ENCODE peak calls at places on chromosomes 4 and X, in ten cellular contexts. One of them, this sample, is unnamed.
A peak's percentile ranks its signal among the peaks of the same experiment; 100 is the strongest.

GRCh38 chr4:69934150-69934549 is 3.3 kb downstream of the CSN1S1 start:
- DNase-seq in tibial artery: no peak
- DNase-seq in suprapubic skin: no peak
- DNase-seq in astrocyte of the spinal cord: no peak
- DNase-seq in GM20000: no peak
- DNase-seq in GM23338: no peak
- DNase-seq in HepG2: no peak
- DNase-seq in HFFc6: no peak
- DNase-seq in cardiac fibroblast: no peak
- DNase-seq in AG09309: no peak
- DNase-seq in this sample: no peak

GRCh38 chr4:24689212-24689611 is 104.9 kb upstream of the DHX15 start:
- DNase-seq in tibial artery: no peak
- DNase-seq in suprapubic skin: no peak
- DNase-seq in astrocyte of the spinal cord: no peak
- DNase-seq in GM20000: no peak
- DNase-seq in GM23338: no peak
- DNase-seq in HepG2: no peak
- DNase-seq in HFFc6: no peak
- DNase-seq in cardiac fibroblast: no peak
- DNase-seq in AG09309: no peak
- DNase-seq in this sample: no peak

GRCh38 chr4:7427326-7428260 is 7.1 kb downstream of the PSAPL1 start:
- DNase-seq in tibial artery: peak; percentile 11
- DNase-seq in suprapubic skin: peak; percentile 66
- DNase-seq in astrocyte of the spinal cord: no peak
- DNase-seq in GM20000: no peak
- DNase-seq in GM23338: no peak
- DNase-seq in HepG2: no peak
- DNase-seq in HFFc6: no peak
- DNase-seq in cardiac fibroblast: no peak
- DNase-seq in AG09309: no peak
- DNase-seq in this sample: no peak

GRCh38 chrX:36640232-36640631 is 367.9 kb upstream of the FAM47C start:
- DNase-seq in tibial artery: no peak
- DNase-seq in suprapubic skin: no peak
- DNase-seq in astrocyte of the spinal cord: no peak
- DNase-seq in GM20000: no peak
- DNase-seq in GM23338: no peak
- DNase-seq in HepG2: no peak
- DNase-seq in HFFc6: no peak
- DNase-seq in cardiac fibroblast: no peak
- DNase-seq in AG09309: no peak
- DNase-seq in this sample: no peak

GRCh38 chrX:51024106-51024696 is 113.7 kb downstream of the BMP15 start:
- DNase-seq in tibial artery: no peak
- DNase-seq in suprapubic skin: no peak
- DNase-seq in astrocyte of the spinal cord: no peak
- DNase-seq in GM20000: no peak
- DNase-seq in GM23338: peak; percentile 20
- DNase-seq in HepG2: no peak
- DNase-seq in HFFc6: no peak
- DNase-seq in cardiac fibroblast: no peak
- DNase-seq in AG09309: no peak
- DNase-seq in this sample: no peak

GRCh38 chr4:38062894-38063168 is 102.6 kb downstream of the PTTG2 start:
- DNase-seq in tibial artery: no peak
- DNase-seq in suprapubic skin: no peak
- DNase-seq in astrocyte of the spinal cord: no peak
- DNase-seq in GM20000: no peak
- DNase-seq in GM23338: no peak
- DNase-seq in HepG2: no peak
- DNase-seq in HFFc6: no peak
- DNase-seq in cardiac fibroblast: no peak
- DNase-seq in AG09309: no peak
- DNase-seq in this sample: no peak

GRCh38 chr4:26140150-26140898 is 180.5 kb upstream of the RBPJ start:
- DNase-seq in tibial artery: no peak
- DNase-seq in suprapubic skin: no peak
- DNase-seq in astrocyte of the spinal cord: peak; percentile 69
- DNase-seq in GM20000: no peak
- DNase-seq in GM23338: no peak
- DNase-seq in HepG2: no peak
- DNase-seq in HFFc6: peak; percentile 90
- DNase-seq in cardiac fibroblast: peak; percentile 69
- DNase-seq in AG09309: peak; percentile 47
- DNase-seq in this sample: no peak

GRCh38 chr4:163071308-163071707 is 95.4 kb downstream of the NAF1 start:
- DNase-seq in tibial artery: no peak
- DNase-seq in suprapubic skin: no peak
- DNase-seq in astrocyte of the spinal cord: no peak
- DNase-seq in GM20000: no peak
- DNase-seq in GM23338: no peak
- DNase-seq in HepG2: no peak
- DNase-seq in HFFc6: no peak
- DNase-seq in cardiac fibroblast: peak; percentile 9
- DNase-seq in AG09309: no peak
- DNase-seq in this sample: no peak

GRCh38 chr4:118224239-118224829 is 128.5 kb downstream of the PRSS12 start:
- DNase-seq in tibial artery: no peak
- DNase-seq in suprapubic skin: no peak
- DNase-seq in astrocyte of the spinal cord: peak; percentile 81
- DNase-seq in GM20000: peak; percentile 15
- DNase-seq in GM23338: peak; percentile 84
- DNase-seq in HepG2: peak; percentile 43
- DNase-seq in HFFc6: peak; percentile 41
- DNase-seq in cardiac fibroblast: peak; percentile 82
- DNase-seq in AG09309: peak; percentile 29
- DNase-seq in this sample: peak; percentile 18

GRCh38 chr4:39563448-39563847 is 36.2 kb upstream of the UGDH start:
- DNase-seq in tibial artery: no peak
- DNase-seq in suprapubic skin: no peak
- DNase-seq in astrocyte of the spinal cord: no peak
- DNase-seq in GM20000: no peak
- DNase-seq in GM23338: no peak
- DNase-seq in HepG2: no peak
- DNase-seq in HFFc6: no peak
- DNase-seq in cardiac fibroblast: no peak
- DNase-seq in AG09309: no peak
- DNase-seq in this sample: no peak

GRCh38 chr4:110748071-110748470 is 125.2 kb upstream of the PITX2 start:
- DNase-seq in tibial artery: no peak
- DNase-seq in suprapubic skin: no peak
- DNase-seq in astrocyte of the spinal cord: no peak
- DNase-seq in GM20000: no peak
- DNase-seq in GM23338: no peak
- DNase-seq in HepG2: no peak
- DNase-seq in HFFc6: no peak
- DNase-seq in cardiac fibroblast: no peak
- DNase-seq in AG09309: no peak
- DNase-seq in this sample: no peak

GRCh38 chr4:7140692-7141069 is 51.7 kb upstream of the SORCS2 start:
- DNase-seq in tibial artery: no peak
- DNase-seq in suprapubic skin: no peak
- DNase-seq in astrocyte of the spinal cord: no peak
- DNase-seq in GM20000: no peak
- DNase-seq in GM23338: no peak
- DNase-seq in HepG2: no peak
- DNase-seq in HFFc6: no peak
- DNase-seq in cardiac fibroblast: no peak
- DNase-seq in AG09309: no peak
- DNase-seq in this sample: no peak

GRCh38 chr4:142406051-142406549 is 440.0 kb downstream of the INPP4B start:
- DNase-seq in tibial artery: no peak
- DNase-seq in suprapubic skin: no peak
- DNase-seq in astrocyte of the spinal cord: peak; percentile 62
- DNase-seq in GM20000: no peak
- DNase-seq in GM23338: peak; percentile 35
- DNase-seq in HepG2: no peak
- DNase-seq in HFFc6: no peak
- DNase-seq in cardiac fibroblast: peak; percentile 63
- DNase-seq in AG09309: no peak
- DNase-seq in this sample: no peak

GRCh38 chr4:28007693-28008092 is 1147.1 kb downstream of the STIM2 start:
- DNase-seq in tibial artery: no peak
- DNase-seq in suprapubic skin: no peak
- DNase-seq in astrocyte of the spinal cord: no peak
- DNase-seq in GM20000: no peak
- DNase-seq in GM23338: no peak
- DNase-seq in HepG2: no peak
- DNase-seq in HFFc6: no peak
- DNase-seq in cardiac fibroblast: no peak
- DNase-seq in AG09309: no peak
- DNase-seq in this sample: no peak
- TF ChIP-seq CTCF in tibial artery: no peak
- TF ChIP-seq CTCF in suprapubic skin: no peak
- TF ChIP-seq CTCF in astrocyte of the spinal cord: no peak
- TF ChIP-seq CTCF in GM20000: no peak
- TF ChIP-seq CTCF in GM23338: no peak
- TF ChIP-seq CTCF in HepG2: no peak
- TF ChIP-seq CTCF in HFFc6: no peak
- TF ChIP-seq CTCF in cardiac fibroblast: no peak
- TF ChIP-seq CTCF in AG09309: no peak
- TF ChIP-seq CTCF in this sample: no peak

GRCh38 chr4:96326846-96327245 is 487.0 kb downstream of the PDHA2 start:
- DNase-seq in tibial artery: no peak
- DNase-seq in suprapubic skin: no peak
- DNase-seq in astrocyte of the spinal cord: peak; percentile 14
- DNase-seq in GM20000: no peak
- DNase-seq in GM23338: no peak
- DNase-seq in HepG2: no peak
- DNase-seq in HFFc6: no peak
- DNase-seq in cardiac fibroblast: peak; percentile 24
- DNase-seq in AG09309: no peak
- DNase-seq in this sample: no peak
- TF ChIP-seq CTCF in tibial artery: no peak
- TF ChIP-seq CTCF in suprapubic skin: no peak
- TF ChIP-seq CTCF in astrocyte of the spinal cord: no peak
- TF ChIP-seq CTCF in GM20000: no peak
- TF ChIP-seq CTCF in GM23338: no peak
- TF ChIP-seq CTCF in HepG2: no peak
- TF ChIP-seq CTCF in HFFc6: no peak
- TF ChIP-seq CTCF in cardiac fibroblast: no peak
- TF ChIP-seq CTCF in AG09309: no peak
- TF ChIP-seq CTCF in this sample: no peak

GRCh38 chr4:56183344-56183959 is 203.8 kb downstream of the AASDH start:
- DNase-seq in tibial artery: no peak
- DNase-seq in suprapubic skin: no peak
- DNase-seq in astrocyte of the spinal cord: no peak
- DNase-seq in GM20000: no peak
- DNase-seq in GM23338: peak; percentile 38
- DNase-seq in HepG2: no peak
- DNase-seq in HFFc6: no peak
- DNase-seq in cardiac fibroblast: no peak
- DNase-seq in AG09309: no peak
- DNase-seq in this sample: no peak
- TF ChIP-seq CTCF in tibial artery: no peak
- TF ChIP-seq CTCF in suprapubic skin: no peak
- TF ChIP-seq CTCF in astrocyte of the spinal cord: no peak
- TF ChIP-seq CTCF in GM20000: no peak
- TF ChIP-seq CTCF in GM23338: peak; percentile 54
- TF ChIP-seq CTCF in HepG2: no peak
- TF ChIP-seq CTCF in HFFc6: no peak
- TF ChIP-seq CTCF in cardiac fibroblast: no peak
- TF ChIP-seq CTCF in AG09309: no peak
- TF ChIP-seq CTCF in this sample: no peak

GRCh38 chr4:137819964-137820383 is 287.7 kb upstream of the PCDH18 start:
- DNase-seq in tibial artery: no peak
- DNase-seq in suprapubic skin: no peak
- DNase-seq in astrocyte of the spinal cord: peak; percentile 60
- DNase-seq in GM20000: peak; percentile 9
- DNase-seq in GM23338: peak; percentile 81
- DNase-seq in HepG2: peak; percentile 45
- DNase-seq in HFFc6: peak; percentile 42
- DNase-seq in cardiac fibroblast: peak; percentile 78
- DNase-seq in AG09309: peak; percentile 17
- DNase-seq in this sample: peak; percentile 14
- TF ChIP-seq CTCF in tibial artery: no peak
- TF ChIP-seq CTCF in suprapubic skin: no peak
- TF ChIP-seq CTCF in astrocyte of the spinal cord: peak; percentile 64
- TF ChIP-seq CTCF in GM20000: peak; percentile 15
- TF ChIP-seq CTCF in GM23338: peak; percentile 91
- TF ChIP-seq CTCF in HepG2: peak; percentile 78
- TF ChIP-seq CTCF in HFFc6: peak; percentile 79
- TF ChIP-seq CTCF in cardiac fibroblast: peak; percentile 69
- TF ChIP-seq CTCF in AG09309: peak; percentile 69
- TF ChIP-seq CTCF in this sample: peak; percentile 70

DNA sequence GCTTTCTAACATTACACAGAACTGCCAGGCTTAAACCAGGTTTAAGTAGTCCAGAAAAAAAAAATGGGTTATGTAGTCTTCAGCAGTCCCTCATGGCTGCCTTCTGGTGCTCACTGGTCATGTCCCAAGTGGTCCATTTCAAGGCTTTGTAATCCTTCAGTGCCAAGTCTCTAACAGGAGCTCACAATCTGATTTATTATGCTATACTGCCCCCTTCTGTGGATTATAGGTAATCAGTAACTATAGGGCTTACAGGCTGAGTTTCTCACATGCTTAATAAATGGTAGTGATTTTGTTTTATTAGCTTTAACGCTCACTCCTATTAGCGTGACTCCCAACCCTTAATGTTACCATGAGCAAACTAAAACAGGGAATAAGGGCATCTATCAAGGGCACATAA is 92.5 kb upstream of the EDA2R start:
- DNase-seq in tibial artery: no peak
- DNase-seq in suprapubic skin: no peak
- DNase-seq in astrocyte of the spinal cord: peak; percentile 24
- DNase-seq in GM20000: peak; percentile 4
- DNase-seq in GM23338: peak; percentile 67
- DNase-seq in HepG2: peak; percentile 12
- DNase-seq in HFFc6: peak; percentile 50
- DNase-seq in cardiac fibroblast: peak; percentile 73
- DNase-seq in AG09309: peak; percentile 25
- DNase-seq in this sample: peak; percentile 23
- TF ChIP-seq CTCF in tibial artery: peak; percentile 26
- TF ChIP-seq CTCF in suprapubic skin: no peak
- TF ChIP-seq CTCF in astrocyte of the spinal cord: no peak
- TF ChIP-seq CTCF in GM20000: no peak
- TF ChIP-seq CTCF in GM23338: peak; percentile 47
- TF ChIP-seq CTCF in HepG2: peak; percentile 56
- TF ChIP-seq CTCF in HFFc6: peak; percentile 75
- TF ChIP-seq CTCF in cardiac fibroblast: peak; percentile 31
- TF ChIP-seq CTCF in AG09309: peak; percentile 40
- TF ChIP-seq CTCF in this sample: peak; percentile 55

DNA sequence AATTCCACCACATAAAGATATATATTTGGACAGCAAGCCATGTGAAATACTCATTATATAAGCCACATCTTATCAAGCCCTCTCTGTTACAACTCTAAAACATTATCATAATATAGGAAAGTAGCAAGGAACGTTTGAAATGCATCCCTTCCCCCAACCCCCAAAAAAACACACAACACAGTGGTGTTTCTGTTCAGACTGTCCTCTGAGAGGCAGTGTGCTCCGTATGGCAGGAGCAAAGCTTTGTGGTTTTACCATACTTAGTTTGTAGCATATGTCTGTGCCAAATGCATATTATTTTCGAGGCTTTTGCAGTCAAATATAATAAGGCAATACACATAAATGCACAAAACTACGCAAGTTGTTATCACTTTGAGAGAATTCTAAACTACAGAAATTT is 194.2 kb downstream of the RAPGEF2 start:
- DNase-seq in tibial artery: no peak
- DNase-seq in suprapubic skin: no peak
- DNase-seq in astrocyte of the spinal cord: no peak
- DNase-seq in GM20000: no peak
- DNase-seq in GM23338: no peak
- DNase-seq in HepG2: no peak
- DNase-seq in HFFc6: no peak
- DNase-seq in cardiac fibroblast: no peak
- DNase-seq in AG09309: no peak
- DNase-seq in this sample: no peak
- TF ChIP-seq CTCF in tibial artery: no peak
- TF ChIP-seq CTCF in suprapubic skin: no peak
- TF ChIP-seq CTCF in astrocyte of the spinal cord: peak; percentile 16
- TF ChIP-seq CTCF in GM20000: no peak
- TF ChIP-seq CTCF in GM23338: peak; percentile 32
- TF ChIP-seq CTCF in HepG2: no peak
- TF ChIP-seq CTCF in HFFc6: no peak
- TF ChIP-seq CTCF in cardiac fibroblast: no peak
- TF ChIP-seq CTCF in AG09309: no peak
- TF ChIP-seq CTCF in this sample: no peak